ENCODE peak calls at places on chromosomes 2 and 18, in seven cellular contexts. V is adrenal gland, H is pancreas, M is astrocyte, C is left ventricle myocardium inferior, G is Panc1, B is HCT116. F is an unnamed sample. For H3K27me3, H3K9me3 and H3K4me1, the result is how much of the 10 kb centered on the place peaks cover.

GRCh38 chr2:227805578-227805977 is 8.1 kb upstream of the CCL20 start:
- DNase-seq in V (no peak), H (no peak), M (peak), C (no peak), G (no peak), B (no peak), F (no peak)

GRCh38 chr2:422676-423435 is 135.0 kb upstream of the ALKAL2 start:
- DNase-seq in V (no peak), H (no peak), M (no peak), C (no peak), G (no peak), B (no peak), F (no peak)

GRCh38 chr2:40751981-40752380 is 300.1 kb upstream of the SLC8A1 start:
- DNase-seq in V (no peak), H (no peak), M (no peak), C (no peak), G (no peak), B (no peak), F (no peak)

GRCh38 chr2:229870903-229871650 is 50.7 kb downstream of the TRIP12 start:
- DNase-seq in V (no peak), H (no peak), M (no peak), C (no peak), G (no peak), B (no peak), F (no peak)

GRCh38 chr2:102253140-102253752 is 58.1 kb upstream of the IL1RL1 start:
- DNase-seq in V (no peak), H (no peak), M (no peak), C (no peak), G (no peak), B (no peak), F (no peak)

GRCh38 chr2:111679202-111679601 is 204.8 kb downstream of the ANAPC1 start:
- DNase-seq in V (no peak), H (no peak), M (no peak), C (no peak), G (no peak), B (no peak), F (no peak)

GRCh38 chr18:79905389-79905911 is 46.0 kb downstream of the SLC66A2 start:
- DNase-seq in V (no peak), H (no peak), M (peak), C (no peak), G (no peak), B (no peak), F (peak)

GRCh38 chr2:198072655-198073054 is 268.3 kb downstream of the PLCL1 start:
- DNase-seq in V (no peak), H (no peak), M (no peak), C (no peak), G (no peak), B (no peak), F (no peak)

GRCh38 chr2:171522804-171523338 is 597 bp downstream of the CYBRD1 start:
- DNase-seq in V (no peak), H (peak), M (peak), C (peak), G (no peak), B (no peak), F (peak)

GRCh38 chr18:55868909-55869308 is 280.9 kb upstream of the TCF4 start:
- DNase-seq in V (no peak), H (no peak), M (peak), C (no peak), G (no peak), B (no peak), F (no peak)

GRCh38 chr18:77520767-77521166 is 271.1 kb downstream of the GALR1 start:
- DNase-seq in V (no peak), H (no peak), M (no peak), C (no peak), G (no peak), B (no peak), F (no peak)

GRCh38 chr18:48002933-48003365 is 72.5 kb upstream of the SMAD2 start:
- DNase-seq in V (peak), H (peak), M (peak), C (peak), G (peak), B (peak), F (peak)

GRCh38 chr2:186256540-186256939 is 229.5 kb upstream of the ZC3H15 start:
- DNase-seq in V (no peak), H (no peak), M (peak), C (no peak), G (no peak), B (peak), F (no peak)

GRCh38 chr2:177148477-177149154 is 64.0 kb upstream of the HNRNPA3 start:
- DNase-seq in V (peak), H (peak), M (peak), C (peak), G (peak), B (peak), F (peak)

GRCh38 chr18:29176681-29177080 is 999.8 kb upstream of the CDH2 start:
- DNase-seq in V (no peak), H (no peak), M (no peak), C (no peak), G (no peak), B (no peak), F (no peak)

GRCh38 chr2:128477026-128477820 is 158.6 kb upstream of the HS6ST1 start:
- DNase-seq in V (no peak), H (no peak), M (no peak), C (no peak), G (no peak), B (no peak), F (no peak)

GRCh38 chr2:180571559-180571958 is 408.8 kb upstream of the UBE2E3 start:
- DNase-seq in V (no peak), H (no peak), M (peak), C (no peak), G (no peak), B (no peak), F (no peak)

GRCh38 chr2:170409164-170409535 is 231.2 kb downstream of the MYO3B start:
- DNase-seq in V (peak), H (no peak), M (peak), C (peak), G (no peak), B (peak), F (peak)

GRCh38 chr2:229752970-229753729 is 38.8 kb upstream of the DNER start:
- DNase-seq in V (no peak), H (no peak), M (no peak), C (no peak), G (no peak), B (no peak), F (no peak)

GRCh38 chr18:41737218-41737617 is 217.8 kb upstream of the PIK3C3 start:
- DNase-seq in V (no peak), H (no peak), M (no peak), C (no peak), G (no peak), B (no peak), F (no peak)

GRCh38 chr2:189203177-189203799 is 23.7 kb upstream of the COL5A2 start:
- DNase-seq in V (no peak), H (no peak), M (no peak), C (no peak), G (no peak), B (no peak), F (no peak)

GRCh38 chr2:149894760-149895159 is 307.2 kb upstream of the MMADHC start:
- DNase-seq in V (peak), H (no peak), M (peak), C (no peak), G (no peak), B (no peak), F (no peak)

GRCh38 chr2:236579746-236580315 is 10.2 kb downstream of the ACKR3 start:
- DNase-seq in V (no peak), H (peak), M (no peak), C (no peak), G (no peak), B (no peak), F (no peak)

GRCh38 chr2:158779621-158780020 is 15.5 kb upstream of the DAPL1 start:
- DNase-seq in V (no peak), H (no peak), M (no peak), C (no peak), G (no peak), B (no peak), F (no peak)

GRCh38 chr2:223614534-223614933 is 12.4 kb upstream of the SCG2 start:
- DNase-seq in V (no peak), H (no peak), M (no peak), C (no peak), G (no peak), B (no peak), F (no peak)

GRCh38 chr2:211439011-211439410 is 882.6 kb downstream of the CPS1 start:
- DNase-seq in V (no peak), H (no peak), M (no peak), C (no peak), G (no peak), B (no peak), F (no peak)

GRCh38 chr2:8514748-8515389 is 167.0 kb upstream of the ID2 start:
- DNase-seq in V (no peak), H (no peak), M (no peak), C (no peak), G (no peak), B (no peak), F (no peak)

GRCh38 chr2:229050063-229050635 is 220.9 kb downstream of the PID1 start:
- DNase-seq in V (no peak), H (no peak), M (no peak), C (no peak), G (no peak), B (no peak), F (no peak)

GRCh38 chr2:1944986-1945385 is 200.7 kb upstream of the PXDN start:
- DNase-seq in V (no peak), H (no peak), M (no peak), C (no peak), G (no peak), B (no peak), F (no peak)

GRCh38 chr18:46155652-46156051 is 51.5 kb downstream of the HAUS1 start:
- DNase-seq in V (no peak), H (no peak), M (peak), C (no peak), G (no peak), B (no peak), F (no peak)

GRCh38 chr2:127597984-127598380 is 48.0 kb upstream of the GPR17 start:
- DNase-seq in V (no peak), H (no peak), M (peak), C (no peak), G (no peak), B (no peak), F (no peak)

GRCh38 chr18:75090336-75090735 is 118.6 kb downstream of the PTGR3 start:
- DNase-seq in V (no peak), H (no peak), M (no peak), C (no peak), G (no peak), B (no peak), F (no peak)

GRCh38 chr18:79406708-79407107 is 11.0 kb downstream of the NFATC1 start:
- DNase-seq in V (no peak), H (peak), M (no peak), C (peak), G (no peak), B (no peak), F (peak)

GRCh38 chr2:174662459-174662858 is 64.9 kb upstream of the WIPF1 start:
- DNase-seq in V (no peak), H (no peak), M (peak), C (no peak), G (no peak), B (no peak), F (no peak)

GRCh38 chr2:19104503-19104902 is 253.9 kb downstream of the OSR1 start:
- DNase-seq in V (no peak), H (no peak), M (no peak), C (no peak), G (no peak), B (no peak), F (no peak)

GRCh38 chr2:85154048-85154753 is 21.0 kb downstream of the TCF7L1 start:
- DNase-seq in V (no peak), H (no peak), M (peak), C (no peak), G (no peak), B (no peak), F (no peak)

DNA sequence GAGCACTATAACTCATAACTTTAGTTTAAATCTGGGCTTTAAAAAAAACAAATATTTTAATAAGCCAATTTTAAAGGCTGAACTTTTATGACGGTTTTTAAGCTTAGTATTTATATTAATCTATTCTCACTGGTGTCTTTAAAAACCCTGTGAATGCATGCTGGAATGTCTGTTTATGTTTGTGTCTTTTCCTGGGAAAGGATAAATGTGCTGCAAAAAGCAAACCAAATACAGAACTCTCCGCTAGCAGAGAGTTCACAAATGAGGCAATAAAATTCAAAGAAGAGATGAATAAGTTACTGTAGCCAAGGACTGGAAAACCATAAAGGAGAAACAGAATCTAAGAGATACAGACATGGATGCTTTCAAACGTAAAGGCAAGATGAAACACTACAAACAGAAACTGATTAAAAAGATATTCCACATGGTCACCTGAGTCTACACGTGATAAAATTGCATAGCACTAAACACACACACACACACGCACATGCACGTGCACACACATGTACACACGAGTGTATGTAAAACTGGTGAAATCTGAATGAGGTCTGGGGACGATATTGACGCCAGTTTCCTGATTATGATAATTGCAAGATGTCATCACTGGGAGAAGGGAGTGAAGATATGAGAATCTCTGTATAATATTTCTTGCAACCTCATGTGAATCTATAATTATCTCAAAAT is 4.4 kb downstream of the TWIST2 start:
- DNase-seq in V (no peak), H (no peak), M (no peak), C (no peak), G (no peak), B (no peak), F (no peak)
- H3K27me3 ChIP-seq in V (under half), H (under half), M (under half), C (half or more), G (under half), B (under half), F (under half)

GRCh38 chr2:95007822-95008221 is 17.7 kb upstream of the MAL start:
- DNase-seq in V (no peak), H (peak), M (no peak), C (peak), G (no peak), B (no peak), F (peak)

GRCh38 chr2:95005726-95006125 is 19.8 kb upstream of the MAL start:
- DNase-seq in V (no peak), H (peak), M (no peak), C (no peak), G (no peak), B (no peak), F (no peak)

GRCh38 chr2:95006661-95007060 is 18.8 kb upstream of the MAL start:
- DNase-seq in V (no peak), H (peak), M (no peak), C (no peak), G (no peak), B (no peak), F (no peak)

GRCh38 chr2:95008311-95008710 is 17.2 kb upstream of the MAL start:
- DNase-seq in V (no peak), H (peak), M (no peak), C (no peak), G (no peak), B (no peak), F (no peak)

GRCh38 chr2:95007061-95007609 is 18.4 kb upstream of the MAL start:
- DNase-seq in V (no peak), H (peak), M (no peak), C (no peak), G (no peak), B (no peak), F (no peak)
- H3K9me3 ChIP-seq in V (under half), H (under half), M (under half), C (under half), G (under half), B (under half), F (under half)

GRCh38 chr2:240560084-240560479 is at the start of gene DUSP28:
- DNase-seq in V (peak), H (peak), M (peak), C (peak), G (no peak), B (peak), F (peak)
- H3K4me1 ChIP-seq in V (under half), H (under half), M (under half), C (half or more), G (under half), B (under half), F (under half)

GRCh38 chr2:232484628-232485332 is 2.9 kb downstream of the ECEL1 start:
- DNase-seq in V (peak), H (peak), M (no peak), C (peak), G (no peak), B (no peak), F (no peak)
- H3K27me3 ChIP-seq in V (under half), H (under half), M (under half), C (half or more), G (under half), B (under half), F (under half)

DNA sequence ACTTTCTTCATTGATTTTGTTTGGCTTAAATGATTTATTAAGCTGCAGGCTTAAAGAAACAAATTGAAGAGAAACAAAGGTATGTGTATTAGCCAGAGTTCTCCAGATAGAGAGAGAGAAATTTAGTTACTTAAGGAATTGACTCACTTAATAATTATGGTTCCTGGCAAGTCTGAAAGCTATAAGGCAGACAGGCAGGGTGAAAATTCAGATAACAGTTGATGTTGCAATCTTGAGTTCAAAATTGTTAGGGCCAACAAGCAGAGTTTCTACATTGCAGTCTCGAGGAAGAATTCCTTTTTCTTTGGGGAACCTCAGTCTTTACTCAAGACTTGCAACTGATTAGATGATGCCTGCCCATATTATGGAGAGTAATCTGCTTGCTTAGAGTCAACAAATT is 593.5 kb downstream of the ADCYAP1 start:
- DNase-seq in V (no peak), H (no peak), M (peak), C (no peak), G (no peak), B (no peak), F (no peak)
- H3K9me3 ChIP-seq in V (under half), H (under half), M (under half), C (under half), G (under half), B (under half), F (under half)

GRCh38 chr18:58227361-58227930 is 183.4 kb downstream of the NEDD4L start:
- DNase-seq in V (no peak), H (no peak), M (no peak), C (no peak), G (no peak), B (no peak), F (no peak)

GRCh38 chr18:58224425-58224750 is 180.4 kb downstream of the NEDD4L start:
- DNase-seq in V (no peak), H (no peak), M (peak), C (no peak), G (no peak), B (no peak), F (no peak)

GRCh38 chr18:58225101-58225500 is 181.1 kb downstream of the NEDD4L start:
- DNase-seq in V (no peak), H (no peak), M (no peak), C (no peak), G (no peak), B (no peak), F (no peak)

GRCh38 chr18:58228176-58228575 is 184.2 kb downstream of the NEDD4L start:
- DNase-seq in V (no peak), H (no peak), M (no peak), C (peak), G (no peak), B (no peak), F (no peak)

DNA sequence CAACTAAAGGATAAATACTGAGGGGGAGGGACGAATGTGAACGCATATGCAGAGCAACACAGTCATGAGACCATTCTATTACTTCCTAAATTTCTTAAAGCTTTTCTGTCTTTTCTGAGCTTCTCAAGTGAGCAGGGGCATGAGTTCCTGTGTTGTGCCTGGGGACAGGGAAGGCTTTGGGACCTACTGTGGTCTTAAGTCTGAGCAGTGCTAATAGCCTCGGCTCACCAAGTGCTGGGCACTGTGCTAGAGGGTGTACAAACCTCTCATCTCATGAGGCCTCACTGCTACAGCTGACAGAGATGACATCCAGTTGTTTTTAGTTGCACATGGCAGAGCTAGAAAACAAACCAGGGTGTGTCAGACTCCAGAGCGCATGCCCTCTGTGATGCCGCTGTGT is 182.4 kb downstream of the NEDD4L start:
- DNase-seq in V (no peak), H (no peak), M (no peak), C (no peak), G (no peak), B (no peak), F (no peak)
- H3K4me1 ChIP-seq in V (under half), H (half or more), M (under half), C (under half), G (half or more), B (half or more), F (under half)

GRCh38 chr2:230891108-230891507 is 26.4 kb downstream of the ITM2C start:
- DNase-seq in V (peak), H (no peak), M (peak), C (no peak), G (no peak), B (no peak), F (no peak)

GRCh38 chr2:230891509-230891908 is 26.8 kb downstream of the ITM2C start:
- DNase-seq in V (no peak), H (no peak), M (no peak), C (no peak), G (no peak), B (no peak), F (no peak)

GRCh38 chr2:230890696-230891095 is 26.0 kb downstream of the ITM2C start:
- DNase-seq in V (no peak), H (no peak), M (no peak), C (no peak), G (no peak), B (no peak), F (no peak)

GRCh38 chr2:230888824-230889400 is 24.2 kb downstream of the ITM2C start:
- DNase-seq in V (no peak), H (peak), M (no peak), C (no peak), G (no peak), B (no peak), F (no peak)

GRCh38 chr2:230889911-230890601 is 25.3 kb downstream of the ITM2C start:
- DNase-seq in V (no peak), H (no peak), M (no peak), C (no peak), G (no peak), B (no peak), F (no peak)
- H3K27me3 ChIP-seq in V (under half), H (under half), M (under half), C (under half), G (under half), B (under half), F (under half)